ENCODE peak calls at places on chromosomes 5 and 9, in six cellular contexts. X, L, O, F, A and Q are unnamed samples.

GRCh38 chr5:59540366-59540765 is 353.2 kb downstream of the PDE4D start:
- DNase-seq in X (no peak), L (no peak), O (no peak), F (peak; percentile 28), A (no peak), Q (no peak)

GRCh38 chr5:154356256-154356655 is 89.5 kb upstream of the SAP30L start:
- DNase-seq in X (no peak), L (peak; percentile 68), O (no peak), F (no peak), A (peak; percentile 26), Q (no peak)

GRCh38 chr9:18799420-18799819 is 233.6 kb downstream of the SAXO1 start:
- DNase-seq in X (no peak), L (no peak), O (no peak), F (no peak), A (no peak), Q (no peak)

GRCh38 chr9:70031141-70031545 is 12.5 kb upstream of the MAMDC2 start:
- DNase-seq in X (no peak), L (no peak), O (no peak), F (no peak), A (peak; percentile 51), Q (peak; percentile 24)

GRCh38 chr9:82939451-82939850 is 123.5 kb downstream of the RASEF start:
- DNase-seq in X (no peak), L (peak; percentile 37), O (no peak), F (peak; percentile 67), A (peak; percentile 90), Q (no peak)

GRCh38 chr5:28397502-28397941 is 1359.1 kb upstream of the CDH9 start:
- DNase-seq in X (peak; percentile 10), L (peak; percentile 46), O (no peak), F (no peak), A (peak; percentile 90), Q (no peak)

GRCh38 chr5:168850683-168851082 is 271.5 kb upstream of the PANK3 start:
- DNase-seq in X (no peak), L (no peak), O (no peak), F (no peak), A (no peak), Q (no peak)

GRCh38 chr9:105385372-105385985 is 62.4 kb upstream of the FSD1L start:
- DNase-seq in X (no peak), L (peak; percentile 36), O (peak; percentile 33), F (no peak), A (no peak), Q (no peak)

GRCh38 chr9:133478851-133479711 is at the start of gene SLC2A6:
- DNase-seq in X (peak; percentile 47), L (peak; percentile 49), O (peak; percentile 90), F (peak; percentile 90), A (peak; percentile 89), Q (no peak)

GRCh38 chr5:77812926-77813589 is 36.9 kb upstream of the TBCA start:
- DNase-seq in X (no peak), L (no peak), O (no peak), F (no peak), A (no peak), Q (no peak)

GRCh38 chr9:32899181-32899580 is 102.2 kb downstream of the APTX start:
- DNase-seq in X (no peak), L (no peak), O (no peak), F (no peak), A (peak; percentile 38), Q (no peak)

GRCh38 chr5:14581891-14582796 is 552 bp downstream of the OTULINL start:
- DNase-seq in X (no peak), L (peak; percentile 18), O (peak; percentile 87), F (peak; percentile 74), A (peak; percentile 64), Q (no peak)

GRCh38 chr9:134546746-134547145 is 94.9 kb upstream of the COL5A1 start:
- DNase-seq in X (no peak), L (no peak), O (no peak), F (no peak), A (no peak), Q (no peak)